ENCODE peak calls at places on chromosomes 1 and 21, in seven cellular contexts. One of them, this sample, is unnamed.

GRCh38 chr1:117284408-117285215 is 73.9 kb upstream of the VTCN1 start:
- DNase-seq in hepatocyte: peak
- DNase-seq in foreskin fibroblast: peak
- DNase-seq in thoracic aorta: no peak
- DNase-seq in osteocyte: no peak
- DNase-seq in fibroblast of lung: peak
- DNase-seq in GM12865: peak
- DNase-seq in this sample: peak

GRCh38 chr1:108043712-108044111 is 78.7 kb upstream of the VAV3 start:
- DNase-seq in hepatocyte: no peak
- DNase-seq in foreskin fibroblast: no peak
- DNase-seq in thoracic aorta: no peak
- DNase-seq in osteocyte: no peak
- DNase-seq in fibroblast of lung: no peak
- DNase-seq in GM12865: peak
- DNase-seq in this sample: no peak

GRCh38 chr1:160705176-160705745 is 6.4 kb downstream of the CD48 start:
- DNase-seq in hepatocyte: no peak
- DNase-seq in foreskin fibroblast: no peak
- DNase-seq in thoracic aorta: no peak
- DNase-seq in osteocyte: no peak
- DNase-seq in fibroblast of lung: no peak
- DNase-seq in GM12865: peak
- DNase-seq in this sample: no peak

GRCh38 chr1:102588536-102588935 is 519.8 kb downstream of the COL11A1 start:
- DNase-seq in hepatocyte: peak
- DNase-seq in foreskin fibroblast: no peak
- DNase-seq in thoracic aorta: no peak
- DNase-seq in osteocyte: no peak
- DNase-seq in fibroblast of lung: no peak
- DNase-seq in GM12865: no peak
- DNase-seq in this sample: no peak

GRCh38 chr1:31434101-31434871 is 21.3 kb downstream of the SERINC2 start:
- DNase-seq in hepatocyte: no peak
- DNase-seq in foreskin fibroblast: no peak
- DNase-seq in thoracic aorta: no peak
- DNase-seq in osteocyte: no peak
- DNase-seq in fibroblast of lung: no peak
- DNase-seq in GM12865: no peak
- DNase-seq in this sample: no peak

GRCh38 chr1:190479028-190479427 is 1.4 kb upstream of the BRINP3 start:
- DNase-seq in hepatocyte: peak
- DNase-seq in foreskin fibroblast: no peak
- DNase-seq in thoracic aorta: no peak
- DNase-seq in osteocyte: no peak
- DNase-seq in fibroblast of lung: peak
- DNase-seq in GM12865: no peak
- DNase-seq in this sample: peak

GRCh38 chr1:33338495-33339211 is 17.8 kb upstream of the A3GALT2 start:
- DNase-seq in hepatocyte: peak
- DNase-seq in foreskin fibroblast: peak
- DNase-seq in thoracic aorta: no peak
- DNase-seq in osteocyte: no peak
- DNase-seq in fibroblast of lung: peak
- DNase-seq in GM12865: no peak
- DNase-seq in this sample: peak

GRCh38 chr1:2267862-2268261 is 39.7 kb downstream of the SKI start:
- DNase-seq in hepatocyte: no peak
- DNase-seq in foreskin fibroblast: no peak
- DNase-seq in thoracic aorta: no peak
- DNase-seq in osteocyte: no peak
- DNase-seq in fibroblast of lung: no peak
- DNase-seq in GM12865: no peak
- DNase-seq in this sample: no peak

GRCh38 chr1:78840447-78841251 is 165.9 kb downstream of the ADGRL4 start:
- DNase-seq in hepatocyte: peak
- DNase-seq in foreskin fibroblast: peak
- DNase-seq in thoracic aorta: no peak
- DNase-seq in osteocyte: peak
- DNase-seq in fibroblast of lung: peak
- DNase-seq in GM12865: peak
- DNase-seq in this sample: peak

GRCh38 chr1:168689726-168690602 is 39.0 kb downstream of the DPT start:
- DNase-seq in hepatocyte: peak
- DNase-seq in foreskin fibroblast: no peak
- DNase-seq in thoracic aorta: no peak
- DNase-seq in osteocyte: no peak
- DNase-seq in fibroblast of lung: peak
- DNase-seq in GM12865: no peak
- DNase-seq in this sample: peak

GRCh38 chr1:8951246-8951645 is 5.6 kb downstream of the CA6 start:
- DNase-seq in hepatocyte: no peak
- DNase-seq in foreskin fibroblast: no peak
- DNase-seq in thoracic aorta: no peak
- DNase-seq in osteocyte: no peak
- DNase-seq in fibroblast of lung: no peak
- DNase-seq in GM12865: no peak
- DNase-seq in this sample: no peak

GRCh38 chr1:82279241-82279640 is 478.5 kb downstream of the ADGRL2 start:
- DNase-seq in hepatocyte: no peak
- DNase-seq in foreskin fibroblast: no peak
- DNase-seq in thoracic aorta: no peak
- DNase-seq in osteocyte: no peak
- DNase-seq in fibroblast of lung: no peak
- DNase-seq in GM12865: peak
- DNase-seq in this sample: no peak

GRCh38 chr21:17911628-17912027 is 92.5 kb upstream of the C21orf91 start:
- DNase-seq in hepatocyte: no peak
- DNase-seq in foreskin fibroblast: no peak
- DNase-seq in thoracic aorta: no peak
- DNase-seq in osteocyte: no peak
- DNase-seq in fibroblast of lung: peak
- DNase-seq in GM12865: no peak
- DNase-seq in this sample: peak

GRCh38 chr21:27759091-27759659 is 792.3 kb upstream of the ADAMTS5 start:
- DNase-seq in hepatocyte: peak
- DNase-seq in foreskin fibroblast: no peak
- DNase-seq in thoracic aorta: no peak
- DNase-seq in osteocyte: no peak
- DNase-seq in fibroblast of lung: no peak
- DNase-seq in GM12865: peak
- DNase-seq in this sample: no peak

GRCh38 chr1:221887091-221887746 is 145.3 kb upstream of the DUSP10 start:
- DNase-seq in hepatocyte: peak
- DNase-seq in foreskin fibroblast: peak
- DNase-seq in thoracic aorta: peak
- DNase-seq in osteocyte: peak
- DNase-seq in fibroblast of lung: peak
- DNase-seq in GM12865: no peak
- DNase-seq in this sample: no peak

GRCh38 chr1:67371681-67372080 is 58.5 kb downstream of the SERBP1 start:
- DNase-seq in hepatocyte: peak
- DNase-seq in foreskin fibroblast: no peak
- DNase-seq in thoracic aorta: no peak
- DNase-seq in osteocyte: no peak
- DNase-seq in fibroblast of lung: peak
- DNase-seq in GM12865: no peak
- DNase-seq in this sample: no peak

GRCh38 chr1:201905234-201905890 is 16.7 kb downstream of the SHISA4 start:
- DNase-seq in hepatocyte: no peak
- DNase-seq in foreskin fibroblast: no peak
- DNase-seq in thoracic aorta: no peak
- DNase-seq in osteocyte: no peak
- DNase-seq in fibroblast of lung: no peak
- DNase-seq in GM12865: peak
- DNase-seq in this sample: no peak

GRCh38 chr1:44698138-44698537 is 23.6 kb downstream of the ARMH1 start:
- DNase-seq in hepatocyte: no peak
- DNase-seq in foreskin fibroblast: no peak
- DNase-seq in thoracic aorta: no peak
- DNase-seq in osteocyte: no peak
- DNase-seq in fibroblast of lung: no peak
- DNase-seq in GM12865: peak
- DNase-seq in this sample: no peak

GRCh38 chr1:56456426-56457101 is 122.8 kb downstream of the PLPP3 start:
- DNase-seq in hepatocyte: peak
- DNase-seq in foreskin fibroblast: no peak
- DNase-seq in thoracic aorta: no peak
- DNase-seq in osteocyte: no peak
- DNase-seq in fibroblast of lung: peak
- DNase-seq in GM12865: no peak
- DNase-seq in this sample: no peak

GRCh38 chr1:34905098-34905459 is 24.4 kb downstream of the DLGAP3 start:
- DNase-seq in hepatocyte: no peak
- DNase-seq in foreskin fibroblast: no peak
- DNase-seq in thoracic aorta: no peak
- DNase-seq in osteocyte: no peak
- DNase-seq in fibroblast of lung: no peak
- DNase-seq in GM12865: no peak
- DNase-seq in this sample: no peak

GRCh38 chr1:17356387-17356992 is 15.5 kb upstream of the PADI6 start:
- DNase-seq in hepatocyte: no peak
- DNase-seq in foreskin fibroblast: no peak
- DNase-seq in thoracic aorta: no peak
- DNase-seq in osteocyte: no peak
- DNase-seq in fibroblast of lung: no peak
- DNase-seq in GM12865: no peak
- DNase-seq in this sample: no peak

GRCh38 chr1:45979074-45979777 is 153.2 kb downstream of the PIK3R3 start:
- DNase-seq in hepatocyte: peak
- DNase-seq in foreskin fibroblast: peak
- DNase-seq in thoracic aorta: no peak
- DNase-seq in osteocyte: no peak
- DNase-seq in fibroblast of lung: peak
- DNase-seq in GM12865: no peak
- DNase-seq in this sample: no peak

GRCh38 chr1:154733621-154734020 is 125.6 kb upstream of the ADAR start:
- DNase-seq in hepatocyte: no peak
- DNase-seq in foreskin fibroblast: no peak
- DNase-seq in thoracic aorta: no peak
- DNase-seq in osteocyte: no peak
- DNase-seq in fibroblast of lung: no peak
- DNase-seq in GM12865: no peak
- DNase-seq in this sample: no peak
- TF ChIP-seq CTCF in hepatocyte: no peak
- TF ChIP-seq CTCF in foreskin fibroblast: no peak
- TF ChIP-seq CTCF in thoracic aorta: no peak
- TF ChIP-seq CTCF in osteocyte: no peak
- TF ChIP-seq CTCF in fibroblast of lung: no peak
- TF ChIP-seq CTCF in GM12865: no peak
- TF ChIP-seq CTCF in this sample: no peak

DNA sequence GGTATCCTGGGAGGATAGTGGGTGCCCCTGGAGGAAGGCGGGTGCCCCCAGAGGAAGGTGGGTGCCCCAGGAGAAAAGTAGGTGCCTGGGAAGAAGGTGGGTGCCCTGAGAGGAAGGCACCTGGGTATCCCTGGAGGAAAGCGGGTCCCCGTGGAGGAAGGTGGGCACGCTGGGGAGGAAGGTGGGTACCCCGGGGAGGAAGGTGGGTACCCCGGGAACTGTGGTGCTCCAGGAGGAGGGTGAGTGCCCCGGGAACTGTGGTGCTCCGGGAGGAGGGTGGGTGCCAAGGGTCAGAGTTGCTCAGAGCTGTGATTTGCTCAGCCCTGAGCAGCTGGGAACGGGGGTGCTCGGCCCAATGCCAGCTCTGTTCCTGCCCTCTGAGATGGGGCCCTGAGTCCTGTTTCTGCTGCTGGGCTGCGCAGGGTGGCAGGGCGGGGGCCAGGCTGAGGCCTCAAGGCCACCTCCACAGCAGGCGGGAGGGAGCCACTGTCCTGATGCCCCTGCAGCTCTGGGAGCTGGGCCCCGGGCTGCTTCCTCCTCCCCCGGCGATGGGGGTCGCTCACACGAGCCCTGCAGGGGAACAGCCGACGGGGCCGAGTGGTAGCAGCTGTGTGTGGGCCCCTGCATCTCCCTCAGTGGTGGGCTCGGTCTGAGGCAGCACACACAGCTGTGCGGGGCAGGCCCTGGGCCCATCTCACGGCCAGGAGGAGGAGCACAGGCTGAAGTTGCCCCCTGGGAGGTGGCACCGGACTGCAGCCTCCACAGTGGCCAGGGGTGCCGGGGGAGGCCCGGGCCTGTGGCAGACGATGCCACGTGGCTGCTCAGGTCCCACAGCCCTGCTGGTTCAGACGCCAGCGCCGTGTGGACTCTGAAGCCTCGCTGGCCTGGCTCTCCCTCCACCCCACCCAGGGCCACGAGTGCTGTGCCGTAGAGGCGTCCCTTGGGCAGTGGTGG is 57.4 kb downstream of the SLX9 start:
- DNase-seq in hepatocyte: no peak
- DNase-seq in foreskin fibroblast: no peak
- DNase-seq in thoracic aorta: no peak
- DNase-seq in osteocyte: no peak
- DNase-seq in fibroblast of lung: no peak
- DNase-seq in GM12865: no peak
- DNase-seq in this sample: no peak
- TF ChIP-seq CTCF in hepatocyte: no peak
- TF ChIP-seq CTCF in foreskin fibroblast: no peak
- TF ChIP-seq CTCF in thoracic aorta: no peak
- TF ChIP-seq CTCF in osteocyte: no peak
- TF ChIP-seq CTCF in fibroblast of lung: no peak
- TF ChIP-seq CTCF in GM12865: no peak
- TF ChIP-seq CTCF in this sample: no peak

DNA sequence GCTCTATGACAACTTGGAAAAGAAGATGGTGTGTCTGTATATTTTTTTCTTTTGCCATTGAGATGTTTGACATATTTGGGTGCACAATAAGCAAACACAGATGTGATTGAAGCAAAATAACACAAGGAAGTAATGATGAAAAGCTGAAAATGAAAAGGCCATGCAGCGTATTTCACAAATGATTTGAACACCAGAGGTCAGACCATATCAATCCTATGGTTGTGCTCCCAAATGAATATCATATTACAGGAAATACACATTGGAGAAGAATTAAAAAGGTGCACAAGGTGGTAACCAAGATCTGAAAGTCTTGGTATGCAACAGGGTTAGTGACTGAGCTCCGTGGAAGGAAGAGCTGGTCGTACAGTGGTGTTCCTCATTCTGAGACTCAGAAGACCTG is 463.4 kb downstream of the LMO4 start:
- DNase-seq in hepatocyte: no peak
- DNase-seq in foreskin fibroblast: no peak
- DNase-seq in thoracic aorta: no peak
- DNase-seq in osteocyte: no peak
- DNase-seq in fibroblast of lung: no peak
- DNase-seq in GM12865: no peak
- DNase-seq in this sample: no peak
- TF ChIP-seq CTCF in hepatocyte: no peak
- TF ChIP-seq CTCF in foreskin fibroblast: no peak
- TF ChIP-seq CTCF in thoracic aorta: no peak
- TF ChIP-seq CTCF in osteocyte: no peak
- TF ChIP-seq CTCF in fibroblast of lung: no peak
- TF ChIP-seq CTCF in GM12865: no peak
- TF ChIP-seq CTCF in this sample: no peak

DNA sequence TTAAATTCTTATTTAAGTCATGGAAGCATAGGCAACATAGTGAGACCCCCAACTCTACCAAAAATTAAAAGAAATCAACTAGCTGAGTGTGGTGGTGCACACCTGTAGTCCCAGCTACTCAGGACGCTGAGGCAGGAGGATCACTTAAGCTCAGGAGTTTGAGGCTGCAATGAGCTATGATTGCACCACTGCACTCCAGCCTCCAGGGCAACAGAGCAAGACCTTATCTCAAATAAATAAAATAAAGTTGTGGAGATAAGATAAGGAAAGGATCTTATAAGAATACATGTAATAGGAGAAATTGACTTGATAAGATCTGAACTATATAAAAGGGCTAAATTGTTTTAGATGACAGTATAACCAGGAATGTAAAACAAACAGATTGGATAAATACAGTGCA is 2.3 kb upstream of the BATF3 start:
- DNase-seq in hepatocyte: no peak
- DNase-seq in foreskin fibroblast: no peak
- DNase-seq in thoracic aorta: no peak
- DNase-seq in osteocyte: no peak
- DNase-seq in fibroblast of lung: no peak
- DNase-seq in GM12865: no peak
- DNase-seq in this sample: no peak
- TF ChIP-seq CTCF in hepatocyte: no peak
- TF ChIP-seq CTCF in foreskin fibroblast: no peak
- TF ChIP-seq CTCF in thoracic aorta: no peak
- TF ChIP-seq CTCF in osteocyte: no peak
- TF ChIP-seq CTCF in fibroblast of lung: no peak
- TF ChIP-seq CTCF in GM12865: no peak
- TF ChIP-seq CTCF in this sample: no peak